ENCODE peak calls at places on chromosomes 2 and 18, in seven cellular contexts. H is K562, I is H1, A is esophagus muscularis mucosa, F is transverse colon, K is sigmoid colon, J is suprapubic skin. L is an unnamed sample.

GRCh38 chr2:101111917-101112771 is 39.0 kb downstream of the TBC1D8 start:
- DNase-seq in A (no peak), I (no peak), F (no peak), H (no peak), J (no peak), K (peak; percentile 72), L (no peak)

GRCh38 chr18:49071365-49071764 is 120.6 kb upstream of the SMAD7 start:
- DNase-seq in H (no peak), A (no peak), J (no peak), K (no peak), I (no peak), F (no peak), L (no peak)

GRCh38 chr2:61065706-61066688 is at the start of gene SANBR:
- DNase-seq in J (peak; percentile 85), F (peak; percentile 91), H (peak; percentile 97), A (peak; percentile 93), K (peak; percentile 88), I (peak; percentile 74), L (peak; percentile 90)

GRCh38 chr2:22912398-22912797 is 472.6 kb upstream of the KLHL29 start:
- DNase-seq in I (no peak), H (no peak), F (no peak), A (no peak), J (no peak), K (no peak), L (no peak)

GRCh38 chr18:46281185-46282176 is 177.3 kb downstream of the HAUS1 start:
- DNase-seq in J (no peak), F (peak; percentile 44), I (peak; percentile 50), A (no peak), K (no peak), H (peak; percentile 59), L (peak; percentile 63)

GRCh38 chr2:96330407-96330806 is 5.2 kb upstream of the NCAPH start:
- DNase-seq in F (no peak), I (no peak), K (no peak), J (no peak), A (no peak), H (no peak), L (no peak)

GRCh38 chr2:38465789-38466127 is 88.7 kb upstream of the ATL2 start:
- DNase-seq in H (peak; percentile 25), J (no peak), A (no peak), I (peak; percentile 33), K (no peak), F (peak; percentile 35), L (peak; percentile 55)

GRCh38 chr18:22204996-22205395 is 35.6 kb downstream of the GATA6 start:
- DNase-seq in J (no peak), A (peak; percentile 53), H (no peak), F (no peak), I (no peak), K (no peak), L (no peak)

GRCh38 chr2:85888020-85888744 is 608 bp downstream of the ST3GAL5 start:
- DNase-seq in A (no peak), I (no peak), K (peak; percentile 75), H (no peak), F (peak; percentile 29), J (no peak), L (no peak)

GRCh38 chr2:85887566-85888019 is 1.2 kb downstream of the ST3GAL5 start:
- DNase-seq in K (peak; percentile 86), J (peak; percentile 78), I (no peak), A (no peak), H (no peak), F (peak; percentile 62), L (peak; percentile 53)

GRCh38 chr2:85888745-85889647 is at the start of gene ST3GAL5:
- DNase-seq in H (peak; percentile 98), I (peak; percentile 49), K (peak; percentile 94), F (peak; percentile 91), J (peak; percentile 93), A (peak; percentile 96), L (peak; percentile 88)

GRCh38 chr2:85886141-85886540 is 2.6 kb downstream of the ST3GAL5 start:
- DNase-seq in H (no peak), A (no peak), F (no peak), J (no peak), K (no peak), I (no peak), L (no peak)

GRCh38 chr2:85886585-85886984 is 2.2 kb downstream of the ST3GAL5 start:
- DNase-seq in A (no peak), J (peak; percentile 79), I (no peak), H (no peak), F (peak; percentile 41), K (peak; percentile 91), L (no peak)
- TF ChIP-seq POLR2AphosphoS5 in A (peak; percentile 56), J (no peak), I (no peak), H (no peak), F (peak; percentile 70), K (peak; percentile 83), L (peak; percentile 18)

GRCh38 chr2:56666758-56667157 is 483.0 kb downstream of the CCDC85A start:
- DNase-seq in K (no peak), F (no peak), A (no peak), I (no peak), H (no peak), J (no peak), L (no peak)

GRCh38 chr2:56676966-56677365 is 493.2 kb downstream of the CCDC85A start:
- DNase-seq in K (no peak), A (no peak), F (no peak), I (no peak), H (no peak), J (no peak), L (no peak)

DNA sequence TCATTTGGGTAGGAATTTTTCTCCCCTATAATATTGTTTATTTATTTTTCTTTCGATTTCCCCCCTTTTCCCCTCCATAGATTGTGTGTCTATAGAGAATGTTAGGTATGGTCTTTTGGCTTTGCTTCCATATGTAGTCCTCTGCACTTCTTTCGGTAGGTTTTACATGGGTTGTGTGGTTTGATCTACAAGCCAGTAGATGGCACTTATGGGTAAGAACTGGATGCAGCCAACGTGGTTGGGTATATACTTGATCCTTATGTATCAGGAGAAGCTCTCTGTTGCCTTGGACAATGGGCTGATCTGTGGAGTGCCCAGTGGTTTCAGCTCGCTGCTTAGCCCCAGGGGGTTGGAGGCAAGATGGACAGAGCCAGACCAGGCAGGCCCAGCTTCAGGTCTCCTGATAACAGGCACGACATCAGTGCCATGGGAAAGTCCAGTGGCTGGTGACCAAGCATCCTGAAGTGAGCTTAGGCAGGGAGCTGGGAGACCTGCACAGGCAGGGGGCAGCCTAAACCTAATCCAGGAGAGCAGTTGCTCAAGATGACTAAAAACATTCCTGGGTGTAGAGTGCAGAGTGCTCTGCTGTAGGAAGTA is 488.3 kb downstream of the CCDC85A start:
- DNase-seq in K (no peak), H (no peak), F (no peak), I (no peak), J (no peak), A (no peak), L (no peak)
- TF ChIP-seq CTCF in K (no peak), H (no peak), F (no peak), I (no peak), J (no peak), A (no peak), L (no peak)

GRCh38 chr2:66781804-66782203 is 346.9 kb downstream of the MEIS1 start:
- DNase-seq in I (no peak), K (no peak), A (no peak), J (no peak), F (no peak), H (no peak), L (no peak)
- TF ChIP-seq EP300 in I (no peak), K (no peak), A (no peak), J (no peak), F (no peak), H (no peak), L (no peak)

GRCh38 chr2:68832161-68832869 is 38.9 kb downstream of the BMP10 start:
- DNase-seq in J (peak; percentile 74), I (no peak), A (peak; percentile 92), F (peak; percentile 56), K (peak; percentile 81), H (peak; percentile 34), L (no peak)
- TF ChIP-seq POLR2AphosphoS5 in J (no peak), I (no peak), A (peak; percentile 49), F (peak; percentile 29), K (peak; percentile 65), H (peak; percentile 21), L (no peak)

GRCh38 chr18:25587545-25587944 is 235.6 kb upstream of the ZNF521 start:
- DNase-seq in F (no peak), K (no peak), H (no peak), A (no peak), J (no peak), I (no peak), L (no peak)

GRCh38 chr18:25590456-25590855 is 238.5 kb upstream of the ZNF521 start:
- DNase-seq in J (no peak), A (no peak), F (no peak), I (no peak), H (no peak), K (no peak), L (no peak)

GRCh38 chr18:25595274-25595673 is 243.3 kb upstream of the ZNF521 start:
- DNase-seq in H (no peak), J (no peak), A (no peak), I (no peak), F (no peak), K (no peak), L (no peak)

GRCh38 chr18:25594351-25594750 is 242.4 kb upstream of the ZNF521 start:
- DNase-seq in I (no peak), H (no peak), J (no peak), K (no peak), F (no peak), A (no peak), L (no peak)

GRCh38 chr18:25592804-25593360 is 240.9 kb upstream of the ZNF521 start:
- DNase-seq in A (no peak), K (no peak), H (no peak), I (no peak), J (no peak), F (no peak), L (no peak)
- TF ChIP-seq CTCF in A (no peak), K (no peak), H (no peak), I (peak; percentile 23), J (no peak), F (no peak), L (no peak)

GRCh38 chr2:219405451-219405850 is 12.7 kb upstream of the DES start:
- DNase-seq in H (no peak), I (no peak), A (no peak), F (no peak), J (no peak), K (peak; percentile 95), L (no peak)

GRCh38 chr2:219408101-219409030 is 9.8 kb upstream of the DES start:
- DNase-seq in K (peak; percentile 92), F (no peak), A (no peak), J (no peak), H (no peak), I (no peak), L (no peak)

GRCh38 chr2:219405958-219406860 is 12.0 kb upstream of the DES start:
- DNase-seq in H (no peak), A (no peak), K (no peak), J (no peak), I (no peak), F (no peak), L (no peak)

GRCh38 chr2:219404954-219405353 is 13.2 kb upstream of the DES start:
- DNase-seq in I (no peak), H (no peak), F (no peak), J (no peak), K (peak; percentile 81), A (no peak), L (no peak)

DNA sequence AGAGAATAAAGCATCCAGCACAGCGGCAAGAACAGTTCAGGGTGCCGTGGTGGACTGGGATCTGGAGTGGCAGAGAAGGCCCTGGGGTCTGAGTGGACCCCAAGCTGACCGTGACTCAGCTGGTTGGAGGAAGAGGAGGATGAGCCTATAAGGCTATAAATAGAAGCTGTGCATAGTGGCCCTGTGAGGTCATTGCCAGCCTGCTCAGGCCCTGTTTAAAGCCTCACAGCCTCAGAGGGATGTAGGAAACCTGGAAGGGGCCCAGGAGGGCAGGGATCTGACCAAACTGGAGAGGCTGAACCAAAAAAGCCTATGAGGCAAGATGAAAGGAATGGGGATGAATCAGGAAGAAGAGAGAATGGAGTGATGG is 11.3 kb upstream of the DES start:
- DNase-seq in H (no peak), A (no peak), F (peak; percentile 60), I (no peak), J (no peak), K (peak; percentile 97), L (no peak)
- TF ChIP-seq EP300 in H (no peak), A (peak; percentile 50), F (peak; percentile 55), I (no peak), J (peak; percentile 39), K (peak; percentile 36), L (peak; percentile 69)